ENCODE peak calls at places on chromosomes 2 and 18, in eight cellular contexts. One of them, this sample, is unnamed.

GRCh38 chr2:167142554-167142953 is 254.3 kb downstream of the XIRP2 start:
- DNase-seq in uterus: no peak
- DNase-seq in stimulated activated CD8-positive, alpha-beta memory T cell treated with anti-CD3 and anti-CD28 coated beads, Interleukin-15, amount 100 ng/mL, for 1 hour: no peak
- DNase-seq in right atrium auricular region: no peak
- DNase-seq in 8988T: no peak
- DNase-seq in naive thymus-derived CD8-positive, alpha-beta T cell: no peak
- DNase-seq in NCI-H1092 treated with DMSO at 0.1 percent for 48 hours: no peak
- DNase-seq in BJ: no peak
- DNase-seq in this sample: no peak

GRCh38 chr2:21067863-21068537 is 24.1 kb upstream of the APOB start:
- DNase-seq in uterus: no peak
- DNase-seq in stimulated activated CD8-positive, alpha-beta memory T cell treated with anti-CD3 and anti-CD28 coated beads, Interleukin-15, amount 100 ng/mL, for 1 hour: no peak
- DNase-seq in right atrium auricular region: no peak
- DNase-seq in 8988T: no peak
- DNase-seq in naive thymus-derived CD8-positive, alpha-beta T cell: no peak
- DNase-seq in NCI-H1092 treated with DMSO at 0.1 percent for 48 hours: no peak
- DNase-seq in BJ: no peak
- DNase-seq in this sample: no peak

GRCh38 chr18:74610216-74610615 is 12.5 kb downstream of the ZNF407 start:
- DNase-seq in uterus: no peak
- DNase-seq in stimulated activated CD8-positive, alpha-beta memory T cell treated with anti-CD3 and anti-CD28 coated beads, Interleukin-15, amount 100 ng/mL, for 1 hour: no peak
- DNase-seq in right atrium auricular region: no peak
- DNase-seq in 8988T: no peak
- DNase-seq in naive thymus-derived CD8-positive, alpha-beta T cell: no peak
- DNase-seq in NCI-H1092 treated with DMSO at 0.1 percent for 48 hours: no peak
- DNase-seq in BJ: no peak
- DNase-seq in this sample: no peak

GRCh38 chr2:191180712-191181111 is 29.9 kb upstream of the STAT4 start:
- DNase-seq in uterus: no peak
- DNase-seq in stimulated activated CD8-positive, alpha-beta memory T cell treated with anti-CD3 and anti-CD28 coated beads, Interleukin-15, amount 100 ng/mL, for 1 hour: no peak
- DNase-seq in right atrium auricular region: no peak
- DNase-seq in 8988T: no peak
- DNase-seq in naive thymus-derived CD8-positive, alpha-beta T cell: no peak
- DNase-seq in NCI-H1092 treated with DMSO at 0.1 percent for 48 hours: no peak
- DNase-seq in BJ: no peak
- DNase-seq in this sample: no peak

GRCh38 chr2:197273485-197273884 is 37.1 kb downstream of the ANKRD44 start:
- DNase-seq in uterus: no peak
- DNase-seq in stimulated activated CD8-positive, alpha-beta memory T cell treated with anti-CD3 and anti-CD28 coated beads, Interleukin-15, amount 100 ng/mL, for 1 hour: no peak
- DNase-seq in right atrium auricular region: no peak
- DNase-seq in 8988T: no peak
- DNase-seq in naive thymus-derived CD8-positive, alpha-beta T cell: no peak
- DNase-seq in NCI-H1092 treated with DMSO at 0.1 percent for 48 hours: peak; percentile 91
- DNase-seq in BJ: no peak
- DNase-seq in this sample: peak; percentile 72

GRCh38 chr18:2847341-2848144 is 737 bp downstream of the EMILIN2 start:
- DNase-seq in uterus: peak; percentile 50
- DNase-seq in stimulated activated CD8-positive, alpha-beta memory T cell treated with anti-CD3 and anti-CD28 coated beads, Interleukin-15, amount 100 ng/mL, for 1 hour: no peak
- DNase-seq in right atrium auricular region: no peak
- DNase-seq in 8988T: peak; percentile 63
- DNase-seq in naive thymus-derived CD8-positive, alpha-beta T cell: no peak
- DNase-seq in NCI-H1092 treated with DMSO at 0.1 percent for 48 hours: no peak
- DNase-seq in BJ: no peak
- DNase-seq in this sample: no peak

GRCh38 chr2:181806039-181806392 is 85.5 kb upstream of the ITPRID2 start:
- DNase-seq in uterus: no peak
- DNase-seq in stimulated activated CD8-positive, alpha-beta memory T cell treated with anti-CD3 and anti-CD28 coated beads, Interleukin-15, amount 100 ng/mL, for 1 hour: no peak
- DNase-seq in right atrium auricular region: no peak
- DNase-seq in 8988T: no peak
- DNase-seq in naive thymus-derived CD8-positive, alpha-beta T cell: no peak
- DNase-seq in NCI-H1092 treated with DMSO at 0.1 percent for 48 hours: no peak
- DNase-seq in BJ: no peak
- DNase-seq in this sample: no peak

GRCh38 chr2:205032093-205032551 is 486.8 kb downstream of the PARD3B start:
- DNase-seq in uterus: no peak
- DNase-seq in stimulated activated CD8-positive, alpha-beta memory T cell treated with anti-CD3 and anti-CD28 coated beads, Interleukin-15, amount 100 ng/mL, for 1 hour: no peak
- DNase-seq in right atrium auricular region: no peak
- DNase-seq in 8988T: no peak
- DNase-seq in naive thymus-derived CD8-positive, alpha-beta T cell: no peak
- DNase-seq in NCI-H1092 treated with DMSO at 0.1 percent for 48 hours: peak; percentile 15
- DNase-seq in BJ: no peak
- DNase-seq in this sample: no peak

GRCh38 chr2:160401895-160402294 is 91.7 kb downstream of the RBMS1 start:
- DNase-seq in uterus: no peak
- DNase-seq in stimulated activated CD8-positive, alpha-beta memory T cell treated with anti-CD3 and anti-CD28 coated beads, Interleukin-15, amount 100 ng/mL, for 1 hour: no peak
- DNase-seq in right atrium auricular region: no peak
- DNase-seq in 8988T: no peak
- DNase-seq in naive thymus-derived CD8-positive, alpha-beta T cell: no peak
- DNase-seq in NCI-H1092 treated with DMSO at 0.1 percent for 48 hours: no peak
- DNase-seq in BJ: no peak
- DNase-seq in this sample: no peak

GRCh38 chr18:37207343-37207742 is 358.3 kb downstream of the CELF4 start:
- DNase-seq in uterus: no peak
- DNase-seq in stimulated activated CD8-positive, alpha-beta memory T cell treated with anti-CD3 and anti-CD28 coated beads, Interleukin-15, amount 100 ng/mL, for 1 hour: no peak
- DNase-seq in right atrium auricular region: no peak
- DNase-seq in 8988T: no peak
- DNase-seq in naive thymus-derived CD8-positive, alpha-beta T cell: no peak
- DNase-seq in NCI-H1092 treated with DMSO at 0.1 percent for 48 hours: no peak
- DNase-seq in BJ: no peak
- DNase-seq in this sample: no peak

GRCh38 chr18:67776929-67777328 is 260.4 kb upstream of the DSEL start:
- DNase-seq in uterus: no peak
- DNase-seq in stimulated activated CD8-positive, alpha-beta memory T cell treated with anti-CD3 and anti-CD28 coated beads, Interleukin-15, amount 100 ng/mL, for 1 hour: no peak
- DNase-seq in right atrium auricular region: no peak
- DNase-seq in 8988T: no peak
- DNase-seq in naive thymus-derived CD8-positive, alpha-beta T cell: no peak
- DNase-seq in NCI-H1092 treated with DMSO at 0.1 percent for 48 hours: no peak
- DNase-seq in BJ: no peak
- DNase-seq in this sample: peak; percentile 92

GRCh38 chr2:239749272-239749873 is 275.8 kb downstream of the NDUFA10 start:
- DNase-seq in uterus: no peak
- DNase-seq in stimulated activated CD8-positive, alpha-beta memory T cell treated with anti-CD3 and anti-CD28 coated beads, Interleukin-15, amount 100 ng/mL, for 1 hour: no peak
- DNase-seq in right atrium auricular region: no peak
- DNase-seq in 8988T: no peak
- DNase-seq in naive thymus-derived CD8-positive, alpha-beta T cell: no peak
- DNase-seq in NCI-H1092 treated with DMSO at 0.1 percent for 48 hours: no peak
- DNase-seq in BJ: no peak
- DNase-seq in this sample: no peak

GRCh38 chr2:170716851-170717598 is 1.9 kb downstream of the SP5 start:
- DNase-seq in uterus: peak; percentile 32
- DNase-seq in stimulated activated CD8-positive, alpha-beta memory T cell treated with anti-CD3 and anti-CD28 coated beads, Interleukin-15, amount 100 ng/mL, for 1 hour: no peak
- DNase-seq in right atrium auricular region: no peak
- DNase-seq in 8988T: no peak
- DNase-seq in naive thymus-derived CD8-positive, alpha-beta T cell: no peak
- DNase-seq in NCI-H1092 treated with DMSO at 0.1 percent for 48 hours: peak; percentile 43
- DNase-seq in BJ: no peak
- DNase-seq in this sample: no peak